ENCODE peak calls at places on chromosomes 13 and 19, in five cellular contexts. M is endothelial cell; U is CD8-positive, alpha-beta T cell; T is mucosa of descending colon; L is kidney epithelial cell. P is an unnamed sample.
A peak's percentile ranks its signal among the peaks of the same experiment; 100 is the strongest.

GRCh38 chr19:13610042-13610691 is 103.9 kb upstream of the CACNA1A start:
- DNase-seq in M (no peak), U (no peak), T (peak; percentile 44), L (no peak), P (no peak)

GRCh38 chr13:113991191-113991669 is 17.4 kb upstream of the C13orf46 start:
- DNase-seq in M (no peak), U (no peak), T (no peak), L (no peak), P (no peak)

GRCh38 chr13:43804461-43805070 is 17.8 kb upstream of the ENOX1 start:
- DNase-seq in M (peak; percentile 42), U (peak; percentile 22), T (peak; percentile 74), L (no peak), P (no peak)

GRCh38 chr13:77537302-77537919 is 1.9 kb downstream of the SCEL start:
- DNase-seq in M (no peak), U (no peak), T (no peak), L (no peak), P (no peak)

GRCh38 chr13:90696254-90696653 is 651.2 kb upstream of the MIR17HG start:
- DNase-seq in M (no peak), U (no peak), T (no peak), L (peak; percentile 56), P (no peak)

GRCh38 chr19:18785179-18786124 is 5.7 kb downstream of the COMP start:
- DNase-seq in M (peak; percentile 73), U (peak; percentile 66), T (peak; percentile 93), L (no peak), P (peak; percentile 36)

GRCh38 chr19:29811125-29812079 is at the start of gene CCNE1:
- DNase-seq in M (peak; percentile 90), U (peak; percentile 98), T (peak; percentile 98), L (peak; percentile 16), P (peak; percentile 92)

GRCh38 chr19:11332822-11333221 is 6.6 kb downstream of the RAB3D start:
- DNase-seq in M (no peak), U (no peak), T (no peak), L (no peak), P (no peak)

GRCh38 chr13:91375119-91375729 is 23.2 kb upstream of the GPC5 start:
- DNase-seq in M (no peak), U (no peak), T (no peak), L (no peak), P (no peak)

GRCh38 chr13:76975863-76976262 is 16.0 kb upstream of the CLN5 start:
- DNase-seq in M (no peak), U (no peak), T (no peak), L (no peak), P (no peak)

GRCh38 chr19:49442354-49442753 is 1.0 kb upstream of the SLC17A7 start:
- DNase-seq in M (no peak), U (no peak), T (peak; percentile 46), L (no peak), P (no peak)

GRCh38 chr13:25440081-25440480 is 68.3 kb downstream of the ATP8A2 start:
- DNase-seq in M (no peak), U (no peak), T (no peak), L (no peak), P (no peak)

GRCh38 chr13:31756346-31756745 is 17.0 kb downstream of the RXFP2 start:
- DNase-seq in M (no peak), U (no peak), T (no peak), L (peak; percentile 39), P (no peak)

GRCh38 chr13:41780736-41781708 is 179.9 kb downstream of the VWA8 start:
- DNase-seq in M (no peak), U (no peak), T (no peak), L (no peak), P (no peak)

GRCh38 chr19:38049105-38049649 is 142.2 kb downstream of the SIPA1L3 start:
- DNase-seq in M (no peak), U (peak; percentile 44), T (peak; percentile 30), L (no peak), P (peak; percentile 30)

GRCh38 chr19:31232871-31233270 is 116.4 kb downstream of the TSHZ3 start:
- DNase-seq in M (no peak), U (no peak), T (no peak), L (no peak), P (no peak)

GRCh38 chr19:45576682-45577081 is 7.9 kb downstream of the OPA3 start:
- DNase-seq in M (no peak), U (no peak), T (no peak), L (no peak), P (no peak)

GRCh38 chr19:294819-295686 is 3.9 kb upstream of the PLPP2 start:
- DNase-seq in M (peak; percentile 72), U (peak; percentile 52), T (peak; percentile 59), L (no peak), P (peak; percentile 51)

GRCh38 chr19:1806184-1807029 is 5.7 kb downstream of the ATP8B3 start:
- DNase-seq in M (no peak), U (no peak), T (no peak), L (no peak), P (no peak)

GRCh38 chr13:77737583-77738200 is 40.2 kb downstream of the SLAIN1 start:
- DNase-seq in M (no peak), U (no peak), T (no peak), L (no peak), P (no peak)

GRCh38 chr13:94776956-94777355 is 64.6 kb upstream of the SOX21 start:
- DNase-seq in M (no peak), U (no peak), T (no peak), L (no peak), P (no peak)

GRCh38 chr13:41696163-41697003 is 239.0 kb downstream of the RGCC start:
- DNase-seq in M (no peak), U (no peak), T (no peak), L (peak; percentile 90), P (no peak)

GRCh38 chr19:19034204-19034624 is 811 bp downstream of the ARMC6 start:
- DNase-seq in M (peak; percentile 43), U (peak; percentile 57), T (peak; percentile 78), L (no peak), P (peak; percentile 43)

GRCh38 chr13:28655566-28655965 is 3.4 kb upstream of the POMP start:
- DNase-seq in M (no peak), U (no peak), T (no peak), L (no peak), P (no peak)

DNA sequence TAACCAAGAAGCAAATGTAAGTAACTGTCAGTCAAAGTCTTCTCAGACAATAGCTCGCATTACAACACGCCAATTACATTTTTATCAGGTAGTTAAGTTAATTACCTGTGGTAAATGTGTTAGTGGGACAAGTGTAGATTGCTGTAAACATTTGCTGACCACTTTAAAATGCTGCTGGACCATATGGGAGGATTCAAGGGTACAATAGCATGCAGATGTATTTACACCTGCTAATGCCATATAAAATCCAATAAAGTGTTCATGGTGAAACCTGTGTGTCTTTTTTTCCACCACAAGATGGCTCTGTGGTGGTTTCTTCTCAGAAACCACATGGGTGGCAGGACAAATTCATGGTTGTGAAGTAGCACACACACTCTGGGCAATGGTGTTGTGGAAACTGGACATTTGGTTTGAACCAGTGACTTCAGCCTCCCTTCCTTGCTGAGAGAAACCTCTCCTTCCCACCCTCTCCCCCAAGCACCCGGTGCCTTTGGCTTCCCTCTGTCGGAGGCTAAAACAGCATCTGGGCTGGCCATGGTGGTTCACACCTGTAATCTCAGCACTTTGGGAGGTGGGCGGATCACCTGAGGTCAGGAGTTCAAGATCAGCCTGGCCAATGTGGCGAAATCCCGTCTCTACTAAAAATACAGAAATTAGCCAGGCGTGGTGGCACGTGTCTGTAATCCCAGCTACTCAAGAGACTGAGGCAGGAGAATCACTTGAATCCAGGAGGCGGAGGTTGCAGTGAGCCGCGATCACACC is 18.1 kb upstream of the GTF3A start:
- DNase-seq in M (peak; percentile 17), U (peak; percentile 34), T (peak; percentile 67), L (no peak), P (no peak)
- TF ChIP-seq CTCF in M (peak; percentile 41), U (peak; percentile 54), T (peak; percentile 28), L (peak; percentile 65), P (peak; percentile 59)

GRCh38 chr19:4342421-4343055 is 824 bp upstream of the MPND start:
- DNase-seq in M (peak; percentile 91), U (peak; percentile 86), T (peak; percentile 95), L (peak; percentile 100), P (peak; percentile 87)

GRCh38 chr19:4343845-4344713 is 717 bp downstream of the MPND start:
- DNase-seq in M (no peak), U (no peak), T (peak; percentile 47), L (no peak), P (no peak)

GRCh38 chr19:4347521-4347920 is 4.2 kb downstream of the MPND start:
- DNase-seq in M (no peak), U (no peak), T (no peak), L (no peak), P (no peak)

GRCh38 chr19:4345656-4346383 is 2.5 kb downstream of the MPND start:
- DNase-seq in M (no peak), U (no peak), T (no peak), L (no peak), P (no peak)

DNA sequence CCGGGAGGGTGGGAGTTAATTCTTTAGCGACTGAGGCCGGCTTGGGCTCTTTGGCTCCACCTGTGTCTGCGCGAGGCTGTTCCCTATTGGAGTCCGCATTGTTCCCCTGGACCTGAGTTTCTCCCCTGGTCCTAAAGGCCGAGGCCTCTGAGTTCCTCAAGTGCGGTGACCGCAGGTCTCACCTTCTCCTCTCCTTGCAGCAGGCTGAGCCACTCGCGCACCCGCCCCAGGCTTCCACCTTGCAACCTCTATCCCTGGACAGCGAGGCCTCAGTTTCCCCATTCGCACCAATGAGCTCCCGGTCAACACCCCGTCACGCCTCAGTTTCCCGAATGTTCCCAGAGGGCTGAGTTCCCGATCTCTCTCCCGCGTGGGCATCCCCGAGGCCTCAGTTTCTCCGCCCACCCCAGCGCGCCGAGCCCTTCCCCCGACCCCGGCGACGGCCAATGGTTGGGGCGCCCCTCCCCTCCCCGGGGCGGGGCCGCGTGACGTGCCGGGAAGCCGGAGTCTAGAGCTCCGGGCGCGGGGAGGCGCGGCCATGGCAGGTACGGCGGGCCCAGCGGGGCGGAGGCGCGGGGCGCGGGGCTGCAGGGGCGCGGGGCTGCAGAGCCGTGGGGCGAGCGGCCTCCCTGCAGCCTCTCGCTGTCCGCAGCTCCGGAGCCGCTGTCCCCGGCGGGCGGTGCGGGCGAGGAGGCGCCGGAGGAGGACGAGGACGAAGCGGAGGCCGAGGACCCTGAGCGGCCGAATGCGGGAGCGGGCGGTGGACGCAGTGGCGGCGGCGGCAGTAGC is at the start of gene MPND:
- DNase-seq in M (peak; percentile 94), U (peak; percentile 91), T (peak; percentile 98), L (no peak), P (peak; percentile 94)
- TF ChIP-seq CTCF in M (no peak), U (no peak), T (no peak), L (peak; percentile 40), P (peak; percentile 27)

GRCh38 chr19:6925801-6926751 is 38.7 kb downstream of the ADGRE1 start:
- DNase-seq in M (no peak), U (no peak), T (peak; percentile 5), L (no peak), P (no peak)
- TF ChIP-seq CTCF in M (no peak), U (no peak), T (no peak), L (no peak), P (no peak)

GRCh38 chr19:51784109-51784785 is 10.7 kb upstream of the FPR3 start:
- DNase-seq in M (no peak), U (no peak), T (no peak), L (no peak), P (no peak)

GRCh38 chr19:51786651-51787494 is 8.1 kb upstream of the FPR3 start:
- DNase-seq in M (no peak), U (no peak), T (no peak), L (no peak), P (no peak)

GRCh38 chr19:51784922-51785690 is 9.9 kb upstream of the FPR3 start:
- DNase-seq in M (no peak), U (no peak), T (peak; percentile 51), L (no peak), P (no peak)

GRCh38 chr19:51779703-51780102 is 15.3 kb upstream of the FPR3 start:
- DNase-seq in M (no peak), U (no peak), T (no peak), L (no peak), P (no peak)

GRCh38 chr19:51783373-51783772 is 11.6 kb upstream of the FPR3 start:
- DNase-seq in M (peak; percentile 15), U (no peak), T (no peak), L (no peak), P (no peak)
- TF ChIP-seq CTCF in M (no peak), U (no peak), T (no peak), L (peak; percentile 3), P (no peak)

P was measured in natural killer cell.